ENCODE peak calls at places on chromosomes 2 and 18, in eight cellular contexts. R is fibroblast of lung; P is fibroblast of mammary gland; W is GM12865; H is left cardiac atrium; V is stimulated activated CD4-positive, alpha-beta T cell treated with anti-CD3 and anti-CD28 coated beads, Interleukin-4, amount 100 ng/mL, for 48 hours; M is CD8-positive, alpha-beta T cell; I is stimulated activated CD8-positive, alpha-beta memory T cell treated with anti-CD3 and anti-CD28 coated beads, Interleukin-7, amount 100 ng/mL, for 1 hour. K is an unnamed sample.

GRCh38 chr2:10934979-10935350 is 23.2 kb downstream of the KCNF1 start:
- DNase-seq in R (no peak), P (no peak), W (no peak), H (no peak), V (no peak), M (no peak), I (no peak), K (no peak)

GRCh38 chr18:76977108-76977621 is 154.8 kb downstream of the ZNF236 start:
- DNase-seq in R (no peak), P (no peak), W (no peak), H (no peak), V (no peak), M (no peak), I (no peak), K (peak)

GRCh38 chr2:69185807-69186206 is 172.8 kb downstream of the ANTXR1 start:
- DNase-seq in R (peak), P (peak), W (no peak), H (no peak), V (no peak), M (no peak), I (no peak), K (no peak)

GRCh38 chr18:72107647-72108046 is 436.5 kb downstream of the CBLN2 start:
- DNase-seq in R (peak), P (peak), W (no peak), H (no peak), V (no peak), M (no peak), I (no peak), K (no peak)

GRCh38 chr2:69086466-69086865 is 73.5 kb downstream of the ANTXR1 start:
- DNase-seq in R (peak), P (peak), W (no peak), H (no peak), V (no peak), M (no peak), I (no peak), K (no peak)

GRCh38 chr2:216695401-216695821 is at the start of gene IGFBP5:
- DNase-seq in R (peak), P (peak), W (no peak), H (peak), V (no peak), M (no peak), I (no peak), K (no peak)

GRCh38 chr18:7725897-7726296 is 158.8 kb downstream of the PTPRM start:
- DNase-seq in R (no peak), P (no peak), W (no peak), H (no peak), V (no peak), M (no peak), I (no peak), K (no peak)

GRCh38 chr2:181678033-181678586 is 2.2 kb downstream of the NEUROD1 start:
- DNase-seq in R (peak), P (peak), W (peak), H (peak), V (peak), M (peak), I (peak), K (peak)

GRCh38 chr2:17539993-17540812 is at the start of gene VSNL1:
- DNase-seq in R (peak), P (peak), W (peak), H (peak), V (no peak), M (no peak), I (no peak), K (no peak)

GRCh38 chr2:108215794-108216211 is 24.0 kb upstream of the SULT1C3 start:
- DNase-seq in R (peak), P (peak), W (no peak), H (peak), V (no peak), M (no peak), I (no peak), K (no peak)

GRCh38 chr2:169676357-169676756 is 17.8 kb downstream of the CFAP210 start:
- DNase-seq in R (no peak), P (no peak), W (no peak), H (no peak), V (no peak), M (no peak), I (no peak), K (no peak)

GRCh38 chr2:8599421-8600242 is 82.2 kb upstream of the ID2 start:
- DNase-seq in R (no peak), P (no peak), W (no peak), H (no peak), V (no peak), M (no peak), I (no peak), K (no peak)

GRCh38 chr2:127645395-127646291 is at the start of gene GPR17:
- DNase-seq in R (no peak), P (no peak), W (no peak), H (peak), V (no peak), M (no peak), I (no peak), K (no peak)

GRCh38 chr2:70145851-70146739 is 44.7 kb downstream of the C2orf42 start:
- DNase-seq in R (no peak), P (no peak), W (peak), H (no peak), V (no peak), M (no peak), I (no peak), K (no peak)

GRCh38 chr2:236240228-236240990 is 23.8 kb downstream of the ASB18 start:
- DNase-seq in R (peak), P (no peak), W (no peak), H (peak), V (no peak), M (no peak), I (no peak), K (no peak)

GRCh38 chr18:10420561-10421352 is 33.7 kb upstream of the APCDD1 start:
- DNase-seq in R (peak), P (peak), W (no peak), H (no peak), V (no peak), M (no peak), I (no peak), K (no peak)

GRCh38 chr18:42893991-42894390 is 221.5 kb downstream of the RIT2 start:
- DNase-seq in R (no peak), P (no peak), W (no peak), H (no peak), V (no peak), M (no peak), I (no peak), K (no peak)

GRCh38 chr18:48736316-48736715 is 197.5 kb downstream of the CTIF start:
- DNase-seq in R (no peak), P (no peak), W (no peak), H (no peak), V (no peak), M (no peak), I (no peak), K (no peak)

GRCh38 chr2:234611209-234611608 is 114.3 kb upstream of the ARL4C start:
- DNase-seq in R (no peak), P (no peak), W (no peak), H (no peak), V (no peak), M (no peak), I (no peak), K (no peak)

K was measured in activated T-helper 2 cell treated with anti-CD3 and anti-CD28 coated beads, Interferon-gamma antibody, Interleukin-2, Interleukin-4, amounts not matched to agents 10 μg/mL and 5 μg/mL and 100 μg/mL, durations not matched to agents 14 hours and 24 hours and 36 hours.